ENCODE peak calls at places on chromosomes 7 and 10, in eight cellular contexts. I, Z, N, P, Y, T, K and D are unnamed samples.
A peak's percentile ranks its signal among the peaks of the same experiment; 100 is the strongest.

GRCh38 chr10:63210611-63211196 is 77.6 kb downstream of the NRBF2 start:
- DNase-seq in K (no peak), P (no peak), I (no peak), T (no peak), Y (no peak), Z (peak; percentile 54), N (no peak), D (no peak)

GRCh38 chr10:129851941-129852650 is 112.0 kb downstream of the EBF3 start:
- DNase-seq in Y (no peak), N (no peak), P (no peak), I (no peak), Z (no peak), T (no peak), K (no peak), D (no peak)

GRCh38 chr10:4103586-4103985 is 318.6 kb upstream of the KLF6 start:
- DNase-seq in N (no peak), P (no peak), I (no peak), T (no peak), Z (no peak), Y (no peak), K (no peak), D (no peak)

GRCh38 chr10:119189811-119190282 is 11.2 kb upstream of the PRDX3 start:
- DNase-seq in T (no peak), K (no peak), N (no peak), Y (no peak), P (no peak), Z (peak; percentile 95), I (no peak), D (peak; percentile 85)

GRCh38 chr10:93541402-93542357 is 24.8 kb upstream of the FFAR4 start:
- DNase-seq in Y (no peak), N (no peak), T (no peak), I (no peak), P (peak; percentile 10), Z (peak; percentile 46), K (peak; percentile 75), D (peak; percentile 47)

GRCh38 chr7:76316984-76317781 is 14.7 kb downstream of the HSPB1 start:
- DNase-seq in Z (no peak), Y (no peak), K (no peak), P (no peak), N (peak; percentile 9), T (no peak), I (no peak), D (no peak)

GRCh38 chr10:13882112-13882711 is 295.4 kb downstream of the PRPF18 start:
- DNase-seq in I (peak; percentile 81), Y (no peak), N (no peak), Z (peak; percentile 98), T (no peak), K (no peak), P (no peak), D (peak; percentile 100)

GRCh38 chr7:141073641-141074161 is at the start of gene TMEM178B:
- DNase-seq in T (no peak), Z (no peak), P (peak; percentile 11), K (no peak), I (no peak), N (no peak), Y (no peak), D (no peak)

GRCh38 chr10:598415-599170 is 90.9 kb downstream of the DIP2C start:
- DNase-seq in N (no peak), Y (no peak), P (no peak), T (no peak), I (no peak), K (no peak), Z (peak; percentile 98), D (peak; percentile 92)